ENCODE peak calls at places on chromosomes 13 and 19, in four cellular contexts. One of them, this sample, is unnamed.

GRCh38 chr19:5107432-5108122 is 138.7 kb downstream of the KDM4B start:
- DNase-seq in BE2C: no peak
- DNase-seq in H1: no peak
- DNase-seq in tibial nerve: no peak
- DNase-seq in this sample: no peak

GRCh38 chr19:34787059-34787824 is 14.2 kb upstream of the ZNF599 start:
- DNase-seq in BE2C: no peak
- DNase-seq in H1: no peak
- DNase-seq in tibial nerve: no peak
- DNase-seq in this sample: no peak

GRCh38 chr19:1657632-1658445 is 5.4 kb upstream of the TCF3 start:
- DNase-seq in BE2C: no peak
- DNase-seq in H1: no peak
- DNase-seq in tibial nerve: no peak
- DNase-seq in this sample: no peak

GRCh38 chr13:31204592-31204991 is 4.8 kb downstream of the B3GLCT start:
- DNase-seq in BE2C: peak
- DNase-seq in H1: no peak
- DNase-seq in tibial nerve: no peak
- DNase-seq in this sample: no peak

GRCh38 chr19:45171211-45171623 is 6.8 kb downstream of the TRAPPC6A start:
- DNase-seq in BE2C: no peak
- DNase-seq in H1: no peak
- DNase-seq in tibial nerve: no peak
- DNase-seq in this sample: peak

GRCh38 chr13:80884031-80884785 is 543.3 kb upstream of the SPRY2 start:
- DNase-seq in BE2C: no peak
- DNase-seq in H1: no peak
- DNase-seq in tibial nerve: no peak
- DNase-seq in this sample: no peak

GRCh38 chr13:78657699-78658629 is 991 bp downstream of the OBI1 start:
- DNase-seq in BE2C: no peak
- DNase-seq in H1: no peak
- DNase-seq in tibial nerve: no peak
- DNase-seq in this sample: no peak

GRCh38 chr13:110444226-110444653 is 117.3 kb downstream of the RAB20 start:
- DNase-seq in BE2C: no peak
- DNase-seq in H1: no peak
- DNase-seq in tibial nerve: peak
- DNase-seq in this sample: no peak

GRCh38 chr13:72556945-72557344 is 170.5 kb downstream of the MZT1 start:
- DNase-seq in BE2C: no peak
- DNase-seq in H1: no peak
- DNase-seq in tibial nerve: no peak
- DNase-seq in this sample: no peak

GRCh38 chr13:29935309-29935981 is 85.0 kb upstream of the UBL3 start:
- DNase-seq in BE2C: no peak
- DNase-seq in H1: no peak
- DNase-seq in tibial nerve: no peak
- DNase-seq in this sample: no peak

GRCh38 chr13:40476175-40476958 is 190.1 kb downstream of the FOXO1 start:
- DNase-seq in BE2C: no peak
- DNase-seq in H1: no peak
- DNase-seq in tibial nerve: no peak
- DNase-seq in this sample: no peak

GRCh38 chr19:30159636-30160035 is 212.5 kb upstream of the ZNF536 start:
- DNase-seq in BE2C: no peak
- DNase-seq in H1: no peak
- DNase-seq in tibial nerve: no peak
- DNase-seq in this sample: no peak

GRCh38 chr13:113219311-113219940 is 10.0 kb downstream of the CUL4A start:
- DNase-seq in BE2C: no peak
- DNase-seq in H1: no peak
- DNase-seq in tibial nerve: no peak
- DNase-seq in this sample: no peak

GRCh38 chr19:19113040-19113541 is 25.2 kb downstream of the TMEM161A start:
- DNase-seq in BE2C: peak
- DNase-seq in H1: no peak
- DNase-seq in tibial nerve: no peak
- DNase-seq in this sample: no peak

GRCh38 chr13:26600345-26600761 is 42.9 kb downstream of the WASF3 start:
- DNase-seq in BE2C: no peak
- DNase-seq in H1: no peak
- DNase-seq in tibial nerve: peak
- DNase-seq in this sample: no peak

GRCh38 chr13:84137292-84137691 is 255.0 kb upstream of the SLITRK1 start:
- DNase-seq in BE2C: no peak
- DNase-seq in H1: no peak
- DNase-seq in tibial nerve: no peak
- DNase-seq in this sample: no peak

GRCh38 chr13:46962286-46962941 is 65.6 kb upstream of the HTR2A start:
- DNase-seq in BE2C: no peak
- DNase-seq in H1: no peak
- DNase-seq in tibial nerve: no peak
- DNase-seq in this sample: no peak

GRCh38 chr19:33622809-33623511 is 1.2 kb downstream of the CHST8 start:
- DNase-seq in BE2C: peak
- DNase-seq in H1: no peak
- DNase-seq in tibial nerve: no peak
- DNase-seq in this sample: peak

GRCh38 chr13:101739382-101740178 is 287.1 kb downstream of the ITGBL1 start:
- DNase-seq in BE2C: no peak
- DNase-seq in H1: no peak
- DNase-seq in tibial nerve: no peak
- DNase-seq in this sample: no peak

GRCh38 chr13:99265823-99266426 is 7.7 kb upstream of the GPR18 start:
- DNase-seq in BE2C: peak
- DNase-seq in H1: no peak
- DNase-seq in tibial nerve: no peak
- DNase-seq in this sample: no peak

GRCh38 chr19:57280913-57281425 is 684 bp downstream of the ZNF460 start:
- DNase-seq in BE2C: no peak
- DNase-seq in H1: no peak
- DNase-seq in tibial nerve: no peak
- DNase-seq in this sample: peak

GRCh38 chr19:14943601-14944000 is 2.3 kb downstream of the OR7C2 start:
- DNase-seq in BE2C: no peak
- DNase-seq in H1: no peak
- DNase-seq in tibial nerve: no peak
- DNase-seq in this sample: no peak

GRCh38 chr19:3469638-3470499 is 10.5 kb downstream of the SMIM24 start:
- DNase-seq in BE2C: no peak
- DNase-seq in H1: no peak
- DNase-seq in tibial nerve: no peak
- DNase-seq in this sample: no peak

GRCh38 chr19:8573316-8573715 is 3.9 kb downstream of the MYO1F start:
- DNase-seq in BE2C: no peak
- DNase-seq in H1: no peak
- DNase-seq in tibial nerve: no peak
- DNase-seq in this sample: no peak

GRCh38 chr19:58305065-58305931 is at the start of gene ERVK3-1:
- DNase-seq in BE2C: peak
- DNase-seq in H1: peak
- DNase-seq in tibial nerve: peak
- DNase-seq in this sample: peak
- TF ChIP-seq CTCF in BE2C: no peak
- TF ChIP-seq CTCF in H1: no peak
- TF ChIP-seq CTCF in tibial nerve: peak
- TF ChIP-seq CTCF in this sample: no peak

GRCh38 chr13:22761709-22762108 is 419.1 kb upstream of the SGCG start:
- DNase-seq in BE2C: no peak
- DNase-seq in H1: no peak
- DNase-seq in tibial nerve: no peak
- DNase-seq in this sample: no peak

GRCh38 chr13:22758245-22758644 is 422.5 kb upstream of the SGCG start:
- DNase-seq in BE2C: no peak
- DNase-seq in H1: no peak
- DNase-seq in tibial nerve: no peak
- DNase-seq in this sample: no peak

GRCh38 chr13:22757530-22758120 is 423.2 kb upstream of the SGCG start:
- DNase-seq in BE2C: no peak
- DNase-seq in H1: no peak
- DNase-seq in tibial nerve: no peak
- DNase-seq in this sample: no peak
- TF ChIP-seq CTCF in BE2C: peak
- TF ChIP-seq CTCF in H1: peak
- TF ChIP-seq CTCF in tibial nerve: peak
- TF ChIP-seq CTCF in this sample: peak

GRCh38 chr13:53201454-53202225 is 173.0 kb downstream of the OLFM4 start:
- DNase-seq in BE2C: peak
- DNase-seq in H1: no peak
- DNase-seq in tibial nerve: no peak
- DNase-seq in this sample: peak

GRCh38 chr13:53204598-53204997 is 176.0 kb downstream of the OLFM4 start:
- DNase-seq in BE2C: no peak
- DNase-seq in H1: no peak
- DNase-seq in tibial nerve: no peak
- DNase-seq in this sample: no peak

GRCh38 chr13:53200498-53201453 is 172.2 kb downstream of the OLFM4 start:
- DNase-seq in BE2C: peak
- DNase-seq in H1: peak
- DNase-seq in tibial nerve: peak
- DNase-seq in this sample: peak

DNA sequence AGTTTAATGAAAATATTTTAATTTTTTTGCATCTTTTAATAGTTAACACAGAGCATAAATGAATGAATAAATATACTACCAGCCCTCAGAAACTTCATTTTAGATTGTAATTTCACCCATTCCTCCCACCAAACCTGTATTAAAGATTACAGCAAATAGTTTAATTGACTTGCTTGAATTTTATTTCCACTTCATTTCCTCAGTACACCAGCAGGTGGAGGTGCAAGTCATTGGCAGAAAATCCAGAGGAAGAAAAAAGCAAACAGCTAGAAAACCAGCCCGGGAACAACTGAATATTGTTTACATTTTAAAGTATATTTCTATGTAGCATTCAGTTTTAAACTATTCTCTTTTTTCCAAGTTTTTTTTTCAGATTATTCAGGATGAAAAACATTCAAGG is 177.8 kb downstream of the OLFM4 start:
- DNase-seq in BE2C: no peak
- DNase-seq in H1: no peak
- DNase-seq in tibial nerve: no peak
- DNase-seq in this sample: no peak
- TF ChIP-seq CTCF in BE2C: peak
- TF ChIP-seq CTCF in H1: peak
- TF ChIP-seq CTCF in tibial nerve: no peak
- TF ChIP-seq CTCF in this sample: peak

GRCh38 chr19:37217855-37218591 is at the start of gene ZNF383:
- DNase-seq in BE2C: peak
- DNase-seq in H1: peak
- DNase-seq in tibial nerve: peak
- DNase-seq in this sample: peak

GRCh38 chr19:37220383-37220782 is 2.4 kb downstream of the ZNF383 start:
- DNase-seq in BE2C: no peak
- DNase-seq in H1: no peak
- DNase-seq in tibial nerve: no peak
- DNase-seq in this sample: no peak

GRCh38 chr19:37218592-37218935 is 550 bp downstream of the ZNF383 start:
- DNase-seq in BE2C: no peak
- DNase-seq in H1: no peak
- DNase-seq in tibial nerve: no peak
- DNase-seq in this sample: no peak

GRCh38 chr19:37217533-37217854 is 520 bp upstream of the ZNF383 start:
- DNase-seq in BE2C: no peak
- DNase-seq in H1: no peak
- DNase-seq in tibial nerve: no peak
- DNase-seq in this sample: no peak

GRCh38 chr19:37221136-37221535 is 3.1 kb downstream of the ZNF383 start:
- DNase-seq in BE2C: no peak
- DNase-seq in H1: no peak
- DNase-seq in tibial nerve: no peak
- DNase-seq in this sample: no peak
- TF ChIP-seq CTCF in BE2C: no peak
- TF ChIP-seq CTCF in H1: no peak
- TF ChIP-seq CTCF in tibial nerve: no peak
- TF ChIP-seq CTCF in this sample: no peak

GRCh38 chr13:20294497-20294896 is 62.4 kb upstream of the GJB6 start:
- DNase-seq in BE2C: no peak
- DNase-seq in H1: no peak
- DNase-seq in tibial nerve: no peak
- DNase-seq in this sample: no peak
- TF ChIP-seq CTCF in BE2C: no peak
- TF ChIP-seq CTCF in H1: peak
- TF ChIP-seq CTCF in tibial nerve: no peak
- TF ChIP-seq CTCF in this sample: peak

DNA sequence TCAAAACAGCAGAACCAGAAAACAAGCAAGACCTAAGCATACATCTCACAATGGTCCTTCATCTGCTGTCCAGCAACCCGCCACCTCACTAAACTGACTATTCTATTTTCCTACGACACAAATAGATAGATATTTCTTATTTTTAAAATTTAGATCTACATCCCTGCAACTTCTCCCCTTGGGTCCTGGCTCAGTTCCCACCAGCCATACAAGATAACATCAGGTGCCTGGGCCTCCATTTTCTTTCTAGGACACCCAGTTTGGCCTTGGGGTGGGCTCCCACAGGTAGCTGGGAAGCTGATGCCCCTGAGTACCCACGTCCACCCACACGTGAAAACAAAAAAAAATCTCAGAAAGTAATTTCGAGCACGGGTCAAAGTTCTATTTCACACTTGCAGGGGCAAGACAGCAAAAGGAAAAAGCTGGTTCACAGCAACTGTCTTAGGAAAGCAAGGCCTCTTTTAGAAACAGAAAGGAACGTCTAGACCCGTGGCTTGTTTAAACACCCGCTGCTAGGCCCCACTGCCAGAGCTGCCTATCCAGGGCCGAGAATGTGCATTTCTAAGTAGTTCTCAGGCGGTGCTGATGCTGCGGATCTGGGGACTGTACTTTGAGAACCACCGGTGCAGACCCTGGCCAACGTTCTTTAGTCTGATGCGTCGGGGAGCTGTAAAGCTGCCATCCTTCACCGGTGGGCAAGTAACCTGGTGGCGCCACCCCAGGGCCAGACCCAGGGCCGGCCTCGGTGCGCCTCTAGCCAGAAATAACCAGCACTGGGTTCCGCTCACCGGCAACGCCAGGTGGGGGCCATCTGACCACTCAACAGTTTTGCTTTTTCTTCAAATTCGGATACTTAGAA is 47.3 kb downstream of the TGDS start:
- DNase-seq in BE2C: no peak
- DNase-seq in H1: peak
- DNase-seq in tibial nerve: peak
- DNase-seq in this sample: peak
- TF ChIP-seq CTCF in BE2C: peak
- TF ChIP-seq CTCF in H1: peak
- TF ChIP-seq CTCF in tibial nerve: no peak
- TF ChIP-seq CTCF in this sample: no peak